ENCODE peak calls at places on chromosomes 11 and 22, in four cellular contexts. U, L, J and P are unnamed samples.

GRCh38 chr11:96098511-96099241 is 174.8 kb upstream of the MTMR2 start:
- DNase-seq in J (no peak), U (no peak), L (peak), P (no peak)

GRCh38 chr11:45313211-45313865 is 27.2 kb upstream of the SYT13 start:
- DNase-seq in U (no peak), J (no peak), L (no peak), P (no peak)

GRCh38 chr11:118791961-118792578 is 1.1 kb upstream of the DDX6 start:
- DNase-seq in U (peak), J (peak), L (no peak), P (peak)

GRCh38 chr11:14974723-14975587 is 2.8 kb upstream of the CALCA start:
- DNase-seq in U (peak), L (peak), J (peak), P (peak)

GRCh38 chr22:30381250-30381649 is 6.0 kb downstream of the RNF215 start:
- DNase-seq in L (no peak), U (no peak), J (no peak), P (no peak)

GRCh38 chr11:71171024-71171423 is 81.4 kb downstream of the SHANK2 start:
- DNase-seq in J (no peak), U (no peak), L (no peak), P (no peak)

GRCh38 chr11:129323896-129324522 is 51.6 kb upstream of the BARX2 start:
- DNase-seq in U (peak), L (peak), J (no peak), P (no peak)

GRCh38 chr11:123061403-123062157 is at the start of gene HSPA8:
- DNase-seq in U (no peak), J (peak), L (peak), P (no peak)

GRCh38 chr22:36938028-36938425 is 24.6 kb downstream of the CSF2RB start:
- DNase-seq in J (no peak), U (no peak), L (no peak), P (no peak)

GRCh38 chr11:126834149-126834548 is 166.4 kb downstream of the KIRREL3 start:
- DNase-seq in U (no peak), J (no peak), L (no peak), P (no peak)

DNA sequence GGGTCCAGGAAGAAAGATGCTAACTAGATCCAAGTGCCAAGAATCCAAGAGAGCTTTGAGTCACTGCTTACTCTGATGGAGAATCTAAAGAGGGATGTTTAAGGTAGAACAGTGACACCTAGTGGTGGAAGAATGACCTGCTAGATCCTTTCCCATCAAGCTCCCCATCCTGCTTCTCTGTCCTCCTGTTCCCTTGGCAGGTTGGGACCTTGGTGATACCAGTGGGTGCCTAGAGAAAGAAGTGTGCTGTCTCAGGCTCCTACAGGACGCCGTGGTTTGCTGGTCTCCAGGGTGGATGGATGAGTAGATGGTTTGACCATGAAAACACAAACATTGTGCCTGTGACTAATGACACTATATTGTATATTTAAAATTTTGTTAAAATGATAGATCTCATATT is 383.7 kb downstream of the TMEM135 start:
- DNase-seq in U (peak), J (peak), L (peak), P (peak)
- TF ChIP-seq HMGXB4 in U (no peak), J (no peak), L (no peak), P (no peak)

GRCh38 chr11:46727952-46728658 is 9.1 kb downstream of the F2 start:
- DNase-seq in U (no peak), L (no peak), J (no peak), P (no peak)

GRCh38 chr11:46728659-46729040 is 9.6 kb downstream of the F2 start:
- DNase-seq in U (no peak), L (no peak), J (no peak), P (no peak)

GRCh38 chr11:46731545-46731944 is 12.5 kb downstream of the F2 start:
- DNase-seq in L (no peak), J (no peak), U (no peak), P (no peak)

GRCh38 chr11:46726206-46726862 is 7.3 kb downstream of the F2 start:
- DNase-seq in U (no peak), J (no peak), L (no peak), P (no peak)

DNA sequence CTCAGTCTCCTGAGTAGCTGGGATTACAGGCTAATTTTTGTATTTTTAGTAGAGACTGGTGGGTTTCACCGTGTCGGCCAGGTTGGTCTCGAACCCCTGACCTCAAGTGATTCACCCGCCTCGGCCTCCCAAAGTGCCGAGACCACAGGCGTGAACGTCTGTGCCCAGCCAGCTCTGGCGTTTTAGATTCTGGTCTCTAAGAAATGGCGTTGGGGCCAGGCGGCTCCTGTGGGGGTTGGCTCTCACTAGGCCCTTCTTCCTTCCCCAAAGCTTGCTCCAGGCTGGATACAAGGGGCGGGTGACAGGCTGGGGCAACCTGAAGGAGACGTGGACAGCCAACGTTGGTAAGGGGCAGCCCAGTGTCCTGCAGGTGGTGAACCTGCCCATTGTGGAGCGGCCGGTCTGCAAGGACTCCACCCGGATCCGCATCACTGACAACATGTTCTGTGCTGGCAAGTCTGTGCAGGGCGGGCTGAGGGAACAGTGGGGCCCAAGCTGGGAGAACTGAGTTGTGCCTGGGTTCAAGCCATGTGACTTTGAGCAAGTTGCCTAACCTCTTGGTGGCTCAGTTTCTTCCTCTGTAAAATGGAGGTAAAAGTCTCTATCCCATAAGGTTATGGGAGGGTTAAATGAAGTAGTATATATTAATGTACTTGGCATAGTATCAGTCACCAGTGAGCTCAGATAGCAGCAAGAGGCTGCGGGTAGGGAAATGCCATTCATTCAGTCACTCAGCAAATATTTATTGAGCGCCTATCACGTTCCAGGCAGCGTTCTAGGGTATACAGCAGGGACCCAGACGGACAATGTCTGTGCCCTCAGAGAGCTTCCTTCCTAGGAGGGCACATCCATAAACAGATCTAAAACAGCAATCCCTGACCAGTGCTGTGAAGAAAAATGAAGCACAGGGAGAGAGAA is 10.4 kb downstream of the F2 start:
- DNase-seq in L (no peak), U (no peak), J (no peak), P (no peak)
- TF ChIP-seq HMGXB4 in L (no peak), U (no peak), J (no peak), P (no peak)

GRCh38 chr22:49094151-49094550 is 733.5 kb downstream of the BRD1 start:
- DNase-seq in L (no peak), J (no peak), U (no peak), P (no peak)

GRCh38 chr22:49091917-49092545 is 735.6 kb downstream of the BRD1 start:
- DNase-seq in U (no peak), J (no peak), L (no peak), P (no peak)

GRCh38 chr22:49094858-49095257 is 732.8 kb downstream of the BRD1 start:
- DNase-seq in L (no peak), U (no peak), J (no peak), P (no peak)

GRCh38 chr22:49092751-49093150 is 734.9 kb downstream of the BRD1 start:
- DNase-seq in L (no peak), U (no peak), J (no peak), P (no peak)

DNA sequence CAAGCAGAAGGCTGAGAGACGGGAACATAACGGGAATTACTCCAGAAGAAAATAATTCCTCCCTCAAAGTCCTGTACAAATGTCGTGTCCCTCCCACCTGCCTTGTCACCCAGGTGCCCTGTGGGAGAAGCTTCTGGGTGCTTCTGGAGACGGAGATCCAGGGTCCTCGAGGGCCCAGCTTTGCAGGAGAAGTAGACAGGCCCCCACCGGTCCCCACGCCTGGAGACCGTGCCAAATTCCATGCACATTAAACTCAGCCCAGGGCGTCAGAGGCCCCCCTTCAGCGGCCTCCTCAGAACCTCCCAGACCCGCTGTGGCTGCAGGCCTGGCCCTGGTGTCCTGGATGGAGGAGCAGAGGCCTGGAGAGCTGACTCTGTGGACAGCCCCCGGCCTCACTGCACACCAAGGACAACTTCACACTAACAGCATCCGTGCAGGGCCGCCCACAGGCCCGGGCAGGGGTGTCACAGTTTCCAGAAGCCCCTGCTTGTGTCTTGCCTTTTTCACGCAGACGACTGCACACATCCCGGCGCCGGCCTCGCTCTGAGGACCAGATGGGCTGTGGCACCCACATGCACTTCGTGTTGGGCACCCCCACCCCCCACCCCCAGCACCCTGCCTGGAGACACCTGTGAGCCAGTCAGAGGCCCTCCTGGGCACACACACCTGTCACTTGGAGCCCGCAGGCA is 734.3 kb downstream of the BRD1 start:
- DNase-seq in J (no peak), U (no peak), L (no peak), P (no peak)
- TF ChIP-seq HMGXB4 in J (no peak), U (no peak), L (no peak), P (no peak)

DNA sequence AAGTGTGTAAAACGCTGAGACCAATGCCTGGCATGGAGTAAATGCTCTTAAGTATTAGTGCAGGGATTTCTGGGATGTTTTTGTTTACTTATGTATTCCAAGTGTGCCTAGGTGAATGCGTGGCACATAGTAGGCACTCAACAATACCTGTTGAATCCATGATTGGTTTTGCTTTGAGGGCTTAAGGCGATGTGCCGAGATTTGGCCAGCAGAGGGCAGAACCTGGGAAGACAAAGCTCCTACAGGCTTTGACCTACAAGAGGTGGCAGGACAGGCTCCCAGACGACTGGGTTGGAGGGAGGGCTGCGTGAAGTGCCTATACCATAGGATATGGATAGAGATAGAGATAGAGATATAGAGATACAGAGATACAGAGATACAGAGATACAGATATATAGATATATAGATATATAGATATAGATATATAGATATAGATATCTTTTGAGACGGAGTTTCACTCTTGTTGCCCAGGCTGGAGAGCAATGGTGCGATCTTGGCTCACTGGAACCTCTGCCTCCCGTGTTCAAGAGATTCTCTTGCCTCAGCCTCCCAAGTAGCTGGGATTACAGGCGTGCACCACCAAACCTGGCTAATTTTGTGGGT is 13.9 kb downstream of the KCNE3 start:
- DNase-seq in L (peak), J (peak), U (peak), P (peak)
- TF ChIP-seq HMGXB4 in L (no peak), J (no peak), U (no peak), P (no peak)